ENCODE peak calls at places on chromosomes 6 and 20, in five cellular contexts. N is effector memory CD4-positive, alpha-beta T cell; E is K562; T is testis; V is right lobe of liver. X is an unnamed sample.
A peak's percentile ranks its signal among the peaks of the same experiment; 100 is the strongest.

GRCh38 chr6:105941616-105942412 is 144.3 kb upstream of the PRDM1 start:
- DNase-seq in N (no peak), E (no peak), T (no peak), V (no peak), X (peak; percentile 20)

GRCh38 chr6:144394209-144394608 is 109.1 kb downstream of the UTRN start:
- DNase-seq in N (no peak), E (no peak), T (no peak), V (no peak), X (no peak)

GRCh38 chr20:2470051-2470431 is 548 bp downstream of the SNRPB start:
- DNase-seq in N (peak; percentile 57), E (peak; percentile 59), T (peak; percentile 63), V (peak; percentile 52), X (peak; percentile 46)

GRCh38 chr6:109455161-109455501 is 441 bp downstream of the MICAL1 start:
- DNase-seq in N (peak; percentile 41), E (no peak), T (no peak), V (no peak), X (peak; percentile 8)

GRCh38 chr6:1267057-1267732 is 44.7 kb upstream of the FOXQ1 start:
- DNase-seq in N (no peak), E (no peak), T (no peak), V (no peak), X (peak; percentile 22)

GRCh38 chr20:33079267-33079666 is at the start of gene BPIFB4:
- DNase-seq in N (no peak), E (no peak), T (no peak), V (no peak), X (peak; percentile 40)

GRCh38 chr20:41078329-41078728 is 49.7 kb downstream of the TOP1 start:
- DNase-seq in N (no peak), E (no peak), T (no peak), V (no peak), X (peak; percentile 62)

GRCh38 chr20:57451759-57452661 is 60.8 kb downstream of the RBM38 start:
- DNase-seq in N (no peak), E (peak; percentile 86), T (no peak), V (no peak), X (no peak)

GRCh38 chr20:56873836-56874235 is 244.7 kb downstream of the TFAP2C start:
- DNase-seq in N (no peak), E (no peak), T (no peak), V (no peak), X (no peak)

GRCh38 chr20:37396520-37397075 is 50.7 kb downstream of the SRC start:
- DNase-seq in N (no peak), E (peak; percentile 64), T (no peak), V (no peak), X (no peak)

GRCh38 chr6:33080127-33081089 is 4.6 kb downstream of the HLA-DPB1 start:
- DNase-seq in N (no peak), E (peak; percentile 37), T (peak; percentile 66), V (peak; percentile 70), X (peak; percentile 49)

GRCh38 chr6:147974376-147974775 is 368.3 kb upstream of the SASH1 start:
- DNase-seq in N (no peak), E (no peak), T (no peak), V (no peak), X (peak; percentile 83)

GRCh38 chr6:161439093-161439492 is 165.2 kb upstream of the AGPAT4 start:
- DNase-seq in N (no peak), E (peak; percentile 63), T (peak; percentile 65), V (peak; percentile 27), X (peak; percentile 94)

GRCh38 chr6:166933396-166933795 is 23.0 kb downstream of the RNASET2 start:
- DNase-seq in N (no peak), E (no peak), T (no peak), V (no peak), X (no peak)

GRCh38 chr6:39088331-39088730 is 26.7 kb downstream of the SAYSD1 start:
- DNase-seq in N (no peak), E (peak; percentile 51), T (peak; percentile 46), V (peak; percentile 32), X (peak; percentile 83)

GRCh38 chr6:43173496-43174262 is 2.6 kb downstream of the SRF start:
- DNase-seq in N (no peak), E (no peak), T (no peak), V (no peak), X (peak; percentile 30)

GRCh38 chr6:111985202-111985731 is 68.6 kb upstream of the CCN6 start:
- DNase-seq in N (no peak), E (no peak), T (no peak), V (no peak), X (peak; percentile 72)

GRCh38 chr6:71205336-71205956 is 83.2 kb upstream of the OGFRL1 start:
- DNase-seq in N (no peak), E (no peak), T (no peak), V (no peak), X (peak; percentile 74)

GRCh38 chr6:20936949-20937348 is 402.7 kb downstream of the CDKAL1 start:
- DNase-seq in N (no peak), E (no peak), T (no peak), V (no peak), X (no peak)

GRCh38 chr6:76250666-76251065 is 178.2 kb upstream of the IMPG1 start:
- DNase-seq in N (no peak), E (no peak), T (no peak), V (no peak), X (no peak)

GRCh38 chr20:54172856-54173652 is 732 bp downstream of the CYP24A1 start:
- DNase-seq in N (no peak), E (no peak), T (no peak), V (peak; percentile 28), X (peak; percentile 10)

GRCh38 chr20:63475209-63475608 is 2.8 kb upstream of the KCNQ2 start:
- DNase-seq in N (no peak), E (peak; percentile 45), T (no peak), V (no peak), X (peak; percentile 20)

GRCh38 chr6:107110200-107110599 is 5.1 kb downstream of the BEND3 start:
- DNase-seq in N (no peak), E (peak; percentile 37), T (no peak), V (no peak), X (no peak)

GRCh38 chr6:33702345-33702977 is 9.0 kb downstream of the UQCC2 start:
- DNase-seq in N (no peak), E (peak; percentile 55), T (peak; percentile 74), V (no peak), X (peak; percentile 51)

GRCh38 chr20:3909952-3910366 is 20.8 kb downstream of the PANK2 start:
- DNase-seq in N (no peak), E (peak; percentile 87), T (peak; percentile 65), V (no peak), X (no peak)

GRCh38 chr6:82818727-82819126 is 246.9 kb downstream of the UBE3D start:
- DNase-seq in N (no peak), E (no peak), T (no peak), V (no peak), X (peak; percentile 76)

GRCh38 chr20:47004179-47004578 is 109.5 kb downstream of the EYA2 start:
- DNase-seq in N (no peak), E (no peak), T (no peak), V (no peak), X (no peak)

DNA sequence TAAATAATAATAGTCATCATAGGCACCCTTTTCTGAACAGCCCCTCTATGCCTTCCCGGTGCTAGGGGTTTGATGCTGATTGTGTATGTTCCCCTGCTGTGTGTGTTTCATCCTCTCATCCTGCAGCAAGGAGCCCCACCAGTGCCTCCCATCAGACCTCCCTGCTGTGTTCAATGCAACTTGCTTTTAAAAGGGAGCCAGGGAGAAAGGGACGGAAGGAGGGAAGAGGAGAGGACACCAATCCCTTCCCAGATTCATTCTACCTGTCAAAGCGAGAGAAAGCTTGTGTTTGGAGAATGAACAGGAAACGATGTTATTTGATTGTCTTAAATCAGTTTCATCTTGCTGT is 259.2 kb downstream of the ADGB start:
- DNase-seq in N (no peak), E (peak; percentile 52), T (no peak), V (no peak), X (no peak)
- H3K27ac ChIP-seq in N (no peak overlapping the region), E (peak overlapping the region; percentile 71), T (peak overlapping the region; percentile 59), V (no peak overlapping the region), X (peak overlapping the region; percentile 85)

GRCh38 chr20:49886571-49887203 is 28.6 kb downstream of the SPATA2 start:
- DNase-seq in N (no peak), E (no peak), T (no peak), V (no peak), X (no peak)
- H3K27ac ChIP-seq in N (no peak overlapping the region), E (no peak overlapping the region), T (peak overlapping the region; percentile 84), V (no peak overlapping the region), X (no peak overlapping the region)

GRCh38 chr20:9837634-9838033 is 1.2 kb downstream of the PAK5 start:
- DNase-seq in N (no peak), E (no peak), T (no peak), V (no peak), X (peak; percentile 1)
- H3K27ac ChIP-seq in N (no peak overlapping the region), E (no peak overlapping the region), T (no peak overlapping the region), V (no peak overlapping the region), X (no peak overlapping the region)

GRCh38 chr6:127342296-127342945 is 988 bp downstream of the ECHDC1 start:
- DNase-seq in N (no peak), E (no peak), T (no peak), V (no peak), X (peak; percentile 22)
- H3K27ac ChIP-seq in N (peak overlapping the region; percentile 85), E (peak overlapping the region; percentile 91), T (peak overlapping the region; percentile 87), V (peak overlapping the region; percentile 83), X (peak overlapping the region; percentile 89)

DNA sequence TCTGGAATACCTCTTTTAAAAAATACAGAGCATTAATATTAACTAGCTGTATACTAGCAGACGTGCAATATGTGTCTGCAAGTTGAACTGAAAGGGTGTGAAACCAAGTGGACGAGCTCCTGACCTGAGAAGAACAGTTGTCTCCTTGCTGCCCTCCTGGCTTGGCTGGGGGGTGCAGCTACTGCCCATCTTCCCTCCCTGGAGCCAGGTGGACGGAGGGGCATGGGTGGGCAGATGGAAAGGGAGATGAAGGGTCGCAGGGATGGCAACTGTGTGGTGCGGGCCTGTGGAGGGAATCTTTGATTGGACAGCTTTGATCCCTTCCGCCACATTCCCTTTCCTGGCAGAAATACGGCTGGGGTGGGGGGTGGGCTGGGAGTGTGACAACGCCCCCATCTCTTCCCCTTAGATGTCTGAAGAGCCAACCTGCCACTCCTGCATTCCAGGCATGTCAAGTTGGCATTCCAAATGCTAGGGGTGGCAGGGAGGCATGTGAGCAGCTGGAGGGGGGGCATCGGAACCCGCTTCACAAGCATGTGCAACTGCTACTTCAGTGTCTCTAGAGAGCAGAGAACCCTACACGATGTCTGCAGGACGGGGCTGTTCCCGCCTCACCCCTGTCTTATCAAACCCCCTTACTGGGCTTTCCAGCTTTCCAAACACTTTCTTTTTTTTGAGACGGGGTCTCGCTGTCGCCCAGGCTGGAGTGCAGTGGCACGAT is 37.3 kb downstream of the SRSF3 start:
- DNase-seq in N (no peak), E (no peak), T (no peak), V (no peak), X (no peak)
- H3K27ac ChIP-seq in N (no peak overlapping the region), E (no peak overlapping the region), T (no peak overlapping the region), V (no peak overlapping the region), X (no peak overlapping the region)

DNA sequence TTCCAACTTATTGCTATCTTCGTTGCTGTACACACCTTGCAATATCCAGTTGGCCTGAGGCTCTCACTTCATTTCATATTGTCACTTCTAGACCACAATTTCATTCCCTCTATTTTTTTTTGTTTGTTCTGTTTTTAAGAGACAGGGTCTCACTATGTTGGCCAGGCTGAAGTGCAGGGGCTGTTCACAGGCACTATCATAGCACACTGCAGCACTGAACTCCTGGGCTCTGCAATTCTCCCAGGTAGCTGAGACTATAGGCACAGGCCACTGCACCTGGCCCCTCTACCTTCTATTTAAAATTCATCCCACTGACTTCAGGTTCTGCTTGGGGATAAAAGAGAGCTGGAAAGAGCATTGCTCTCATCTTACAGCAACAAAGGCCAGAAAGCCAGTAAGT is 4.7 kb upstream of the LINC00237 start:
- DNase-seq in N (no peak), E (no peak), T (no peak), V (no peak), X (no peak)
- H3K27ac ChIP-seq in N (no peak overlapping the region), E (no peak overlapping the region), T (no peak overlapping the region), V (no peak overlapping the region), X (no peak overlapping the region)

X was measured in fibroblast of lung.